ENCODE peak calls at places on chromosomes 6 and 20, in four cellular contexts. U is dorsolateral prefrontal cortex, V is epithelial cell of esophagus, F is ascending aorta. M is an unnamed sample.

GRCh38 chr6:143762126-143762525 is 81.0 kb upstream of the LTV1 start:
- DNase-seq in U (no peak), V (no peak), F (no peak), M (no peak)

GRCh38 chr20:63016514-63017075 is 9.8 kb upstream of the BHLHE23 start:
- DNase-seq in U (no peak), V (no peak), F (no peak), M (no peak)

GRCh38 chr6:105135907-105136432 is 43.8 kb downstream of the POPDC3 start:
- DNase-seq in U (no peak), V (peak; percentile 25), F (no peak), M (no peak)

GRCh38 chr20:54292186-54292585 is 84.3 kb downstream of the PFDN4 start:
- DNase-seq in U (no peak), V (peak; percentile 64), F (no peak), M (no peak)

GRCh38 chr6:47180633-47181032 is 129.1 kb downstream of the TNFRSF21 start:
- DNase-seq in U (no peak), V (peak; percentile 93), F (no peak), M (peak; percentile 66)

GRCh38 chr6:31901415-31901952 is 402 bp downstream of the ZBTB12 start:
- DNase-seq in U (no peak), V (peak; percentile 38), F (no peak), M (peak; percentile 19)

GRCh38 chr20:49906101-49906604 is 9.2 kb downstream of the SPATA2 start:
- DNase-seq in U (no peak), V (no peak), F (peak; percentile 60), M (no peak)

GRCh38 chr6:30752164-30752927 is 8.0 kb upstream of the IER3 start:
- DNase-seq in U (no peak), V (peak; percentile 100), F (peak; percentile 99), M (peak; percentile 100)

GRCh38 chr6:44045672-44046015 is 81.6 kb downstream of the MRPL14 start:
- DNase-seq in U (peak; percentile 78), V (no peak), F (no peak), M (no peak)

GRCh38 chr6:79076160-79076559 is 1.9 kb downstream of the PHIP start:
- DNase-seq in U (no peak), V (peak; percentile 20), F (no peak), M (no peak)

GRCh38 chr6:142635130-142635529 is 309.8 kb downstream of the HIVEP2 start:
- DNase-seq in U (no peak), V (peak; percentile 63), F (no peak), M (no peak)

GRCh38 chr6:21348462-21349195 is 244.9 kb upstream of the SOX4 start:
- DNase-seq in U (no peak), V (no peak), F (no peak), M (no peak)

GRCh38 chr20:35111141-35111888 is 18.7 kb upstream of the TRPC4AP start:
- DNase-seq in U (no peak), V (peak; percentile 87), F (peak; percentile 50), M (peak; percentile 92)

GRCh38 chr20:32918296-32918695 is 59.6 kb downstream of the EFCAB8 start:
- DNase-seq in U (no peak), V (no peak), F (no peak), M (no peak)

GRCh38 chr20:56750430-56750829 is 121.3 kb downstream of the TFAP2C start:
- DNase-seq in U (no peak), V (no peak), F (no peak), M (no peak)

GRCh38 chr20:30500829-30501440 is 756.5 kb upstream of the DEFB115 start:
- DNase-seq in U (no peak), V (no peak), F (no peak), M (no peak)

GRCh38 chr6:53492860-53493634 is 51.9 kb downstream of the GCLC start:
- DNase-seq in U (no peak), V (peak; percentile 70), F (no peak), M (peak; percentile 58)

GRCh38 chr20:13008761-13009681 is at the start of gene SPTLC3:
- DNase-seq in U (no peak), V (peak; percentile 73), F (peak; percentile 70), M (no peak)

GRCh38 chr6:28809947-28810654 is 113.7 kb downstream of the TRIM27 start:
- DNase-seq in U (no peak), V (no peak), F (no peak), M (no peak)
- TF ChIP-seq CTCF in U (no peak), V (peak; percentile 38), F (no peak), M (no peak)

DNA sequence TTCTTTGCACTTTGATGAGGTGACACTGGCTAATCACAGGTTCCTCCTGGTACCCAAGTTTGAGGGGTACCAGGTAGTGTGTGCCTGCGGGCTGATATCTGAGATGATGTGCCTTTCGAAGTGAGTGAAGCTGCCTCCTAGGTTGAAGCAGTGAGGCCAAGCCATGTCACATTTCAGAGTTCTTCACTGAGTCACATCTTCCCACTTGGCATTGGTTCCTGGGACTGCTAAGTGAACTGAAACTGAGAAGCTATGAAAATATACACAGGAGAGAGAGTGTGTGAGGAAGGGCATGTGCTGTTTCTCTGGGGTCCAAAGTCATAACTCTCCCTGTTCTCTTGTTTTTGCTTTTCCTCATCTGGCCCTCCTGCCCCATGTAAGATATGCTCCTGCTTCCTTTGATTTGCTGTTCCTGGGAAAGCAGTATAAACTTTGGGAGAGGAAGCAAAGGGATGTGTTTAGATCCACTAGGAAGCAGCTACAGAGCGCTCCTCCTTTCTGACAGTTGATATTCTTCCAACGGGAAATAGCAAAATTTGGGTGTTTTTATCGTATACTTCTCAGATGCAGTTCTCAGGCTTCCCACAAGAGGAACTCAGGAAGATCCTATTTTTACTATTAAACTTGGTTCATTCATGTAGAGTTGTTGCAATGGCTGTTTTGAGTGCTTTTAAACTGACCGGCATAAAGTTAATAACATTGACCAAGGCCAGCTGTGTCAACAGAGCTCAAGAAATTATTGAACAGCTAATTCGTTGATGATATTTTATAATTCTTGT is 153.7 kb downstream of the MOXD1 start:
- DNase-seq in U (no peak), V (peak; percentile 5), F (no peak), M (peak; percentile 1)
- TF ChIP-seq CTCF in U (no peak), V (peak; percentile 17), F (no peak), M (peak; percentile 53)

GRCh38 chr20:7285918-7286556 is 518.6 kb downstream of the BMP2 start:
- DNase-seq in U (peak; percentile 83), V (peak; percentile 93), F (peak; percentile 86), M (peak; percentile 4)
- TF ChIP-seq CTCF in U (peak; percentile 94), V (peak; percentile 97), F (peak; percentile 78), M (peak; percentile 74)

DNA sequence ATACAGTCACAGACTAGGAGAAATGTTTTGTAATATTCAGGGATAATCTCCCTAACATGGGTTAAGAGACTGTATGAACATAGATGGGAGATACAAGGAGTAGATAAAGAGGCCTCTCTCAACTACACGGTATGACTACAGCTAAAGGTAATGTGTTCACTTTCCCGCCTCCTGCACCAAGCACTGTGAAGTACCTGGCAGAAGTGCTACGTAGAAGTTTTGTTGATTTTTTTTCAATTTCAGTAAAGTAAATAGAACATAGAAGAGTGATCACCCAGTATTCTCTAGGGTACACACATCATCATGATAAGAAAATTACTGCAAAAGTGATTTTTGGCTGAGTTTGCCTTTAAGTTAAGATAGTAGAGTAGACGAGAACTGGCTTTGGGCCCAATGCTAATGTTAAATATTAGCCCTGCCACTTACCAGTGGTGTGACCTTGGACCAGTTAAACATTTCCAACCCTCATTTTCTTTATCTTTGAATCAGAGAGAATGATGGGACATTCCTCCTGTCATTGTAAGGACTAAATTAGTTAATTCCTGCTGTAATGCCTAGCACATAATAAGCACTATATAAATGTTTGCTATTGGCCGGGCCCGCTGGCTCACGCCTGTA is 183.6 kb downstream of the COL9A1 start:
- DNase-seq in U (no peak), V (no peak), F (no peak), M (no peak)
- TF ChIP-seq CTCF in U (no peak), V (no peak), F (no peak), M (no peak)

GRCh38 chr6:12504325-12504966 is 212.1 kb upstream of the PHACTR1 start:
- DNase-seq in U (no peak), V (peak; percentile 57), F (no peak), M (peak; percentile 34)
- TF ChIP-seq CTCF in U (no peak), V (peak; percentile 62), F (no peak), M (peak; percentile 80)

DNA sequence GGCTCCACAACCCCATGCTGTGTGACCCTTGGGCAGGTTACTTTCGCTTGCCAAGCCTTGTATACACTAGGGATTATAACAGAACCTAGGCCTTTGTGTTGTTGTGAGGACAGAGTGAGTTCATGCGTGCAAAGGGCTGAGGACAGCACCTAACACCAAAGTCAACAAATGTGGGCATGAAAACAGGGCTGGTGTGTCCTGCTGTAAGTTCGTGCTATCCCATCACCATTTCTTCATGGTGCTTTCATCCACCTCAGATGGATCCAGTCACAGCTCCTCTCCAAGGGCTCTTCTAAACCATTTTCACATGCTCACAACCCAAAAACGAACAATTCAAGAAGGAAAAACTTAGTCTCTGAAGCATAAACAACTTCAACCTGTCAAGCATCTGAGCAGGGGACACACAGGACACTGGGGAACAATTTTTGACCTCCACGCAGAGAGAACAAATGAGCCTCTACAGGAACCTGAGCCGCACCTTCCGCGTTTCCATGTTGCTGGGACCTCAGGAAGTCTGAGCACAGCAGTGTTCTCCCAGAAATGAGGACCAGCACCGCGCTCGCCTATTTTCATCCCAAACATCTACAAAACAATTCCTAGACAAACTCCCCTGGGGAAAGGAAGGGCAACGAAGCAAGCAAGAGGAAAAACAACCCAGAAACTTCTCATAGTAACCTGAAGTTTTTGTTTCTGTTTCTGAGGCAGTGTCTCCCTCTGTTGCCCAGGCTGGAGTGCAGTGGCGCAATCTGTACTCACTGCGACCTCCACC is 3.1 kb downstream of the LRP11 start:
- DNase-seq in U (no peak), V (no peak), F (no peak), M (no peak)
- TF ChIP-seq CTCF in U (no peak), V (no peak), F (no peak), M (no peak)

M was measured in HFFc6.